ENCODE peak calls at places on chromosomes 3 and 15, in ten cellular contexts. L is heart right ventricle, S is kidney, U is epithelial cell of esophagus, J is mucosa of descending colon, V is ascending aorta, W is astrocyte of the spinal cord, Z is SK-N-SH, X is hepatocyte, D is left lung. G is an unnamed sample.

GRCh38 chr3:135929670-135930069 is 35.9 kb upstream of the PPP2R3A start:
- DNase-seq in L (peak; percentile 67), S (no peak), U (no peak), J (no peak), V (no peak), W (peak; percentile 86), Z (no peak), X (peak; percentile 38), D (no peak), G (peak; percentile 84)

GRCh38 chr15:87944687-87945086 is 311.9 kb downstream of the NTRK3 start:
- DNase-seq in L (peak; percentile 59), S (peak; percentile 73), U (no peak), J (no peak), V (no peak), W (no peak), Z (no peak), X (no peak), D (no peak), G (no peak)

GRCh38 chr3:150081084-150081483 is 110.4 kb upstream of the PFN2 start:
- DNase-seq in L (no peak), S (no peak), U (peak; percentile 87), J (no peak), V (no peak), W (peak; percentile 73), Z (no peak), X (no peak), D (no peak), G (peak; percentile 75)

GRCh38 chr3:46615976-46616375 is 3.7 kb downstream of the FAM240A start:
- DNase-seq in L (no peak), S (no peak), U (no peak), J (no peak), V (no peak), W (no peak), Z (no peak), X (no peak), D (no peak), G (no peak)

GRCh38 chr3:188916934-188917391 is 254.8 kb upstream of the TPRG1 start:
- DNase-seq in L (no peak), S (no peak), U (no peak), J (no peak), V (no peak), W (no peak), Z (no peak), X (no peak), D (no peak), G (no peak)

GRCh38 chr15:34336947-34337556 is 529 bp downstream of the SLC12A6 start:
- DNase-seq in L (no peak), S (no peak), U (no peak), J (no peak), V (no peak), W (no peak), Z (no peak), X (no peak), D (peak; percentile 24), G (no peak)

GRCh38 chr3:170476291-170476690 is 57.6 kb downstream of the CLDN11 start:
- DNase-seq in L (no peak), S (no peak), U (peak; percentile 11), J (no peak), V (no peak), W (no peak), Z (no peak), X (no peak), D (no peak), G (no peak)

GRCh38 chr3:22495241-22495640 is 707.9 kb upstream of the UBE2E2 start:
- DNase-seq in L (no peak), S (no peak), U (no peak), J (no peak), V (no peak), W (no peak), Z (no peak), X (no peak), D (no peak), G (no peak)

GRCh38 chr3:171415070-171415469 is 45.1 kb downstream of the TNIK start:
- DNase-seq in L (no peak), S (no peak), U (peak; percentile 53), J (no peak), V (no peak), W (peak; percentile 29), Z (no peak), X (no peak), D (no peak), G (no peak)

GRCh38 chr3:134600166-134600670 is 50.6 kb downstream of the KY start:
- DNase-seq in L (no peak), S (no peak), U (peak; percentile 24), J (no peak), V (no peak), W (peak; percentile 7), Z (no peak), X (no peak), D (no peak), G (no peak)

GRCh38 chr3:100033184-100033583 is 81.1 kb downstream of the FILIP1L start:
- DNase-seq in L (no peak), S (no peak), U (peak; percentile 83), J (no peak), V (no peak), W (peak; percentile 89), Z (no peak), X (peak; percentile 53), D (no peak), G (no peak)

GRCh38 chr3:197168606-197169005 is 129.8 kb downstream of the DLG1 start:
- DNase-seq in L (no peak), S (no peak), U (no peak), J (no peak), V (no peak), W (peak; percentile 52), Z (peak; percentile 39), X (peak; percentile 32), D (no peak), G (peak; percentile 14)

GRCh38 chr15:63040954-63041353 is 1.6 kb upstream of the TPM1 start:
- DNase-seq in L (no peak), S (no peak), U (no peak), J (no peak), V (peak; percentile 80), W (no peak), Z (peak; percentile 70), X (no peak), D (no peak), G (no peak)

DNA sequence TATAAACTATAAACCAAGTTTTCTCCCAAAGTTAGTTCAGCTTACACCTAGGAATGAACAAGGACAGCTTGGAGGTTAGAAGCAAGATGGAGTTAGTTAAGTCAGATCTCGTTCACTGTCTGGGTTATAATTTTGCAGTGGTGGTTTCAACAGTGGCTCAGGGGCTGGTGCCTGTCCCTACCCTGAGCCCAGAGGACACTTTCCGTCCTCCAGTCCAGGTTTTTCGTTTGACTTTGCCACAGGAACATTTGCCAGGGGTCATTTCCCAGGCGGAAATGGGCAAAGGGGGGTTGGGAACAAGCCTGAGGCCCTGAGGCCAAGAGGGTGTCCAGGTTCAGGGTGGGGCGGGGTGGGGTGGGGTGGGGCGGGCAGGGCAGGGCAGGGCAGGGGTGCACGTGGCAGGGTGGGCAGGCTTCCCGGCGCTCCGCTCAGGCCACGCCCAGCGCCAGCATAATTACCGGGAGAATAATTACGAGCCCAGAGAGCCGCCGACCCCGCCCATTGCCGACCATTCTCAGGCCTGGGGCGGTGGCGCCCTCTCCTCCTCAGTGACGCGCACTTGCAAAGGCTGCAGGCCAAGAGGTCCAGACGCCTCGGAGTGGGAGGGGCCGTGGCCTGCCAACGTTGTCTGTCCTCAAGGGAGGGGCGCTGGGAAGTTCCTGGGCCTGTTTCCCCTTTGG is 70.4 kb downstream of the KLF13 start:
- DNase-seq in L (peak; percentile 94), S (peak; percentile 98), U (peak; percentile 80), J (peak; percentile 96), V (peak; percentile 95), W (no peak), Z (peak; percentile 82), X (peak; percentile 91), D (peak; percentile 95), G (peak; percentile 89)
- TF ChIP-seq CTCF in L (peak; percentile 60), S (peak; percentile 46), U (no peak), J (no peak), V (no peak), W (no peak), Z (no peak), X (no peak), D (no peak), G (no peak)

GRCh38 chr3:61626484-61626883 is 65.1 kb downstream of the PTPRG start:
- DNase-seq in L (no peak), S (no peak), U (no peak), J (no peak), V (no peak), W (no peak), Z (no peak), X (no peak), D (no peak), G (no peak)

GRCh38 chr3:61625429-61625828 is 64.1 kb downstream of the PTPRG start:
- DNase-seq in L (no peak), S (no peak), U (no peak), J (no peak), V (no peak), W (no peak), Z (no peak), X (no peak), D (no peak), G (no peak)

GRCh38 chr3:61628636-61629035 is 67.3 kb downstream of the PTPRG start:
- DNase-seq in L (no peak), S (no peak), U (peak; percentile 24), J (no peak), V (no peak), W (no peak), Z (no peak), X (no peak), D (no peak), G (no peak)

GRCh38 chr3:61627768-61628185 is 66.4 kb downstream of the PTPRG start:
- DNase-seq in L (no peak), S (no peak), U (peak; percentile 38), J (no peak), V (no peak), W (peak; percentile 79), Z (no peak), X (peak; percentile 57), D (no peak), G (peak; percentile 95)

GRCh38 chr3:61624300-61624699 is 62.9 kb downstream of the PTPRG start:
- DNase-seq in L (no peak), S (no peak), U (no peak), J (no peak), V (no peak), W (no peak), Z (no peak), X (no peak), D (no peak), G (no peak)
- H3K4me3 ChIP-seq in L (no peak overlapping the region), S (no peak overlapping the region), U (no peak overlapping the region), J (no peak overlapping the region), V (no peak overlapping the region), W (no peak overlapping the region), Z (no peak overlapping the region), X (no peak overlapping the region), D (no peak overlapping the region), G (no peak overlapping the region)

DNA sequence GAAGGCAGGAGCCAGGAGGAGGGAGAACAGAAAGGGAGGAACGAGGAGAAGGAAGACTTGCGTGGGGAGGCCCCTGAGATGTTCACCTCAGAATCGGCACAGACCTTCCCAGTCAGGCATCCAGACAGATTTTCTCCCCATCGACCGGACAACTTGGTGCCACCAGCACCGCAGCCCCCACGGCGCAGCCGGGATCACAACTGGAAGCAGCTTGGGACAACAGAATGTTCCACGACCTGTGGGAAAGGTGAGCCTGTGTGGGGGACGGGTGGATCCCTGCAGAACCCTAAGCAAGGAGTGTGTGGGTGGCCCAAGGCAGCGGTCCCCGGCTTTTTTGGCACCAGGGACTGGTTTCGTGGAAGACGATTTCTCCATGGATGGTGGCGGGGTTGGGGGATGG is 72.6 kb upstream of the NR2E3 start:
- DNase-seq in L (no peak), S (no peak), U (no peak), J (no peak), V (no peak), W (no peak), Z (no peak), X (no peak), D (no peak), G (no peak)
- TF ChIP-seq CTCF in L (no peak), S (no peak), U (no peak), J (no peak), V (no peak), W (no peak), Z (no peak), X (no peak), D (no peak), G (no peak)

GRCh38 chr15:99122831-99123705 is 18.2 kb downstream of the SYNM start:
- DNase-seq in L (no peak), S (peak; percentile 20), U (no peak), J (no peak), V (no peak), W (no peak), Z (no peak), X (no peak), D (no peak), G (no peak)
- H3K4me3 ChIP-seq in L (no peak overlapping the region), S (peak overlapping the region; percentile 50), U (no peak overlapping the region), J (no peak overlapping the region), V (peak overlapping the region; percentile 59), W (no peak overlapping the region), Z (peak overlapping the region; percentile 49), X (no peak overlapping the region), D (no peak overlapping the region), G (peak overlapping the region; percentile 20)

G was measured in foreskin fibroblast.